ENCODE peak calls at places on chromosome 20, in six cellular contexts. N is mesendoderm, L is H9, G is IMR-90, X is H1, S is neuronal stem cell. R is an unnamed sample.

GRCh38 chr20:36541227-36542018 is at the start of gene MYL9:
- DNase-seq in N (peak; percentile 74), G (peak; percentile 62), X (no peak), S (peak; percentile 62), L (peak; percentile 76), R (peak; percentile 82)

GRCh38 chr20:48831702-48832422 is 4.1 kb upstream of the PREX1 start:
- DNase-seq in S (no peak), L (no peak), X (no peak), N (no peak), G (peak; percentile 39), R (peak; percentile 32)

GRCh38 chr20:52060794-52061714 is 130.5 kb downstream of the ZFP64 start:
- DNase-seq in N (peak; percentile 91), S (peak; percentile 44), X (no peak), L (peak; percentile 64), G (no peak), R (peak; percentile 54)

GRCh38 chr20:47684306-47685080 is 100.8 kb downstream of the SULF2 start:
- DNase-seq in X (no peak), L (no peak), G (no peak), N (no peak), S (no peak), R (no peak)

GRCh38 chr20:44650777-44651493 is 564 bp downstream of the ADA start:
- DNase-seq in S (no peak), N (peak; percentile 29), X (no peak), G (no peak), L (no peak), R (peak; percentile 24)

GRCh38 chr20:588932-589672 is 21.0 kb downstream of the TCF15 start:
- DNase-seq in G (no peak), N (peak; percentile 65), L (no peak), X (no peak), S (no peak), R (no peak)

GRCh38 chr20:25195962-25196700 is 619 bp downstream of the ENTPD6 start:
- DNase-seq in N (peak; percentile 44), G (peak; percentile 5), L (peak; percentile 52), X (no peak), S (no peak), R (peak; percentile 39)

GRCh38 chr20:48260370-48260769 is 475.1 kb upstream of the SULF2 start:
- DNase-seq in G (no peak), L (no peak), X (no peak), N (no peak), S (no peak), R (no peak)

GRCh38 chr20:50222568-50223320 is 32.1 kb downstream of the CEBPB start:
- DNase-seq in G (no peak), S (no peak), X (no peak), L (no peak), N (no peak), R (no peak)

GRCh38 chr20:48783533-48784272 is 44.1 kb downstream of the PREX1 start:
- DNase-seq in X (no peak), N (no peak), S (no peak), L (no peak), G (peak; percentile 22), R (peak; percentile 14)

GRCh38 chr20:54598351-54598750 is 123.0 kb downstream of the DOK5 start:
- DNase-seq in X (no peak), S (no peak), N (no peak), G (no peak), L (no peak), R (no peak)

GRCh38 chr20:34954905-34955231 is 738 bp downstream of the GSS start:
- DNase-seq in S (no peak), X (no peak), N (peak; percentile 58), L (no peak), G (peak; percentile 42), R (no peak)

GRCh38 chr20:35360033-35360432 is 51.7 kb downstream of the UQCC1 start:
- DNase-seq in X (no peak), S (no peak), L (no peak), N (no peak), G (no peak), R (no peak)

GRCh38 chr20:57335392-57335791 is 5.8 kb downstream of the SPO11 start:
- DNase-seq in N (no peak), S (no peak), X (no peak), L (no peak), G (no peak), R (no peak)

GRCh38 chr20:16674243-16674642 is 55.6 kb upstream of the SNRPB2 start:
- DNase-seq in S (no peak), X (no peak), N (no peak), G (no peak), L (no peak), R (no peak)

GRCh38 chr20:48983423-48984400 is 62.2 kb downstream of the ARFGEF2 start:
- DNase-seq in N (peak; percentile 2), L (no peak), G (peak; percentile 91), S (no peak), X (no peak), R (peak; percentile 73)

GRCh38 chr20:39876974-39877615 is 811.9 kb downstream of the MAFB start:
- DNase-seq in S (no peak), G (no peak), X (no peak), N (no peak), L (no peak), R (no peak)

GRCh38 chr20:35328095-35328685 is 36.0 kb upstream of the FAM83C start:
- DNase-seq in N (no peak), S (no peak), G (no peak), X (no peak), L (no peak), R (peak; percentile 7)

GRCh38 chr20:35005463-35005961 is 49.8 kb downstream of the MYH7B start:
- DNase-seq in S (no peak), N (no peak), X (no peak), G (no peak), L (no peak), R (no peak)

GRCh38 chr20:45963059-45964011 is 8.7 kb downstream of the ZNF335 start:
- DNase-seq in S (no peak), G (peak; percentile 33), L (peak; percentile 41), X (no peak), N (peak; percentile 63), R (peak; percentile 47)

GRCh38 chr20:56716806-56717205 is 87.7 kb downstream of the TFAP2C start:
- DNase-seq in X (no peak), G (no peak), N (no peak), L (no peak), S (no peak), R (no peak)

GRCh38 chr20:4084096-4084495 is 68.7 kb upstream of the RNF24 start:
- DNase-seq in G (no peak), L (no peak), N (no peak), X (no peak), S (no peak), R (no peak)

GRCh38 chr20:371755-372542 is 8.6 kb upstream of the TRIB3 start:
- DNase-seq in L (no peak), S (no peak), G (peak; percentile 88), N (peak; percentile 69), X (no peak), R (peak; percentile 94)

GRCh38 chr20:44646023-44646640 is 5.4 kb downstream of the ADA start:
- DNase-seq in S (peak; percentile 51), L (peak; percentile 42), X (no peak), G (peak; percentile 80), N (no peak), R (peak; percentile 50)

GRCh38 chr20:20452254-20452676 is 84.4 kb downstream of the INSM1 start:
- DNase-seq in S (peak; percentile 69), G (peak; percentile 78), N (peak; percentile 80), L (peak; percentile 85), X (peak; percentile 41), R (peak; percentile 63)

GRCh38 chr20:17529586-17529985 is 1.6 kb downstream of the BFSP1 start:
- DNase-seq in L (no peak), N (no peak), S (no peak), G (no peak), X (no peak), R (no peak)

GRCh38 chr20:3431109-3431508 is 23.6 kb upstream of the DNAAF9 start:
- DNase-seq in N (no peak), S (no peak), G (peak; percentile 11), X (no peak), L (no peak), R (no peak)

DNA sequence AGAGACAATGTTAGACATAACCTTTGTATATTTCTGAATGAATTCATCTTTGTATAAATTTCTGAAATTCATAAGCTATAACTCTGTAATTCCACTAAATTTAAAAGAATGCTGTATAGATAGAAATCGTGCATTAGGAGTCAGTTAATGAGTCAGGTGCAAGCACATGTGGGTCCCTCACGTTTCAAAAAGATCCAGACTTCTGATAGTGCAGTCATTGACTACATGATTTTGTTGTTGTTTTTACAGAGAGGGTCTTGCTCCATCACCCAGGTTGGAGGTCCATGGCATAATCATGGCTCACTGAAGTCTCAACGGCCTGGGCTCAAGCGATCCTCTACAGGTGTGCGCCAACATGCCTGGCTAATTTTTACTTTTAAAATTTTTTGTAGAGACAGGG is 14.6 kb downstream of the ESF1 start:
- DNase-seq in N (no peak), X (no peak), L (no peak), G (no peak), S (no peak), R (no peak)
- H2BK15ac ChIP-seq in N (no peak overlapping the region), X (no peak overlapping the region), L (no peak overlapping the region), G (no peak overlapping the region), S (no peak overlapping the region), R (no peak overlapping the region)

DNA sequence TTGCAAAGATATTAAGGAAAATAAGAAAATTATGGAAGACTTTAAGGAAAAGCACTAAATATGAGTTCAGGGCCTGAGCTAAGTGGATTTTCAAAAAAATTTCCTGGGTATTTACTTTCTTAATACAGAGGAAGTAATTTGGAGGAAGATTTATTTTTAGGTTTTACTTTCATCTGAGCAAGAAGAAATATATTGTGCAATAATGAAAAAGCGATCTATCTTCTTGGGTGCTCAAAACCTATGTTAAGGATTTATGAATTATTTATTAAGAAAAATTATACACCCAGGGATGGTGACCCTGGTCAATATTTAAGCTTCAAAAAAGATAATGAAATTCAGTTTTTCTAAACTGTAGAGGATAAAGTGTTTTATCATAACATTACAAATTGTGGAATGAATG is 224.8 kb downstream of the PLCB1 start:
- DNase-seq in L (no peak), S (no peak), N (no peak), G (no peak), X (no peak), R (no peak)
- H2BK15ac ChIP-seq in L (no peak overlapping the region), S (no peak overlapping the region), N (no peak overlapping the region), G (no peak overlapping the region), X (no peak overlapping the region), R (no peak overlapping the region)

DNA sequence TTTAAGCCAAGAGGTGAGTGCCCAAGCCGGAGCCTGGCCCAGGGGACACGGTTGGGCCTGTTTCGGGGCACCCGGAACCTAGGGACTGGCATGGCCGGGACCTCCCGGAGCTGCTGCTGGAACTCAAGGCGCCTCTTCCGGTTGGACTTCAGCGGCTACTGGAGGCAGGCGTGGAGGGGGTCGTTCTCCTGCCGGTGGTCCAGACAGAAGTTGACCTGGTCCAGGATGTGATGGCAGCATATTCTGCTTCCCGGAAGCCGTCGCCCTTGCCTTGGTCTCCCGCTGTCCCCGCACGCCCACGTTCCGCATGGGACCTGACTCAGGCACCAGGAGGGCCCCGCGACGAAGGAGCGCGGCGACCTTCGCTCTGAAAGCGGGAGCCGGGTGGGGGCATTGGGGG is 240.8 kb downstream of the FOXA2 start:
- DNase-seq in L (no peak), S (no peak), N (no peak), X (no peak), G (no peak), R (no peak)
- H2BK15ac ChIP-seq in L (no peak overlapping the region), S (no peak overlapping the region), N (no peak overlapping the region), X (no peak overlapping the region), G (no peak overlapping the region), R (no peak overlapping the region)

DNA sequence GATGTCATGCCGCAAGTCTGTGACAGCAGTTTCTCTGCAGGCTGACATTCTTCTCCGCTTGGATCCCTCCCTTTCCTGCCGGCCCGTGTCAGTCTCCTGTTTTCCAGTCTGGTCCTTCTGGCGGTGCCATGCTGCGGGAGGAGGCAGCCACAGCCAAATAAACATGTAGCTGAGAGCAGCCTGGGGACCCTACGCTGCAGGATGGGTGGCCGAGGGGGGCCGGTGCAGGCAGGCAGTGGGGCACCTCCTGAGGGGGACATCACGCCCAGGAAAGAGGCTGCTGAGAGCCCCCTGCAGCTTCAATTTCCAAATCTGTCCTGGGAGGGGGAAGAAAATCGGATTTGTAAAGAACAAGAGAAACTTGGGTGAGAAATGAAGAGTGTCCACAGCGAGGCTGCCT is 178.0 kb downstream of the TAF4 start:
- DNase-seq in N (peak; percentile 32), G (no peak), S (no peak), X (no peak), L (no peak), R (no peak)
- H2BK15ac ChIP-seq in N (no peak overlapping the region), G (no peak overlapping the region), S (no peak overlapping the region), X (no peak overlapping the region), L (no peak overlapping the region), R (no peak overlapping the region)